ENCODE peak calls at places on chromosome 4, in five cellular contexts. O is PC-3, B is heart left ventricle, N is cardiac muscle cell, J is left lung. M is an unnamed sample.
A peak's percentile ranks its signal among the peaks of the same experiment; 100 is the strongest.

GRCh38 chr4:141132689-141133145 is 552 bp downstream of the RNF150 start:
- DNase-seq in O (no peak), B (peak; percentile 68), N (peak; percentile 26), J (no peak), M (no peak)

GRCh38 chr4:84499065-84499982 is at the start of gene NKX6-1:
- DNase-seq in O (peak; percentile 91), B (peak; percentile 53), N (peak; percentile 62), J (no peak), M (no peak)

GRCh38 chr4:142282870-142283431 is 563.1 kb downstream of the INPP4B start:
- DNase-seq in O (peak; percentile 53), B (no peak), N (peak; percentile 44), J (no peak), M (no peak)

GRCh38 chr4:8860096-8860891 is 11.3 kb downstream of the HMX1 start:
- DNase-seq in O (no peak), B (no peak), N (no peak), J (no peak), M (no peak)

GRCh38 chr4:182837831-182838230 is 79.4 kb downstream of the DCTD start:
- DNase-seq in O (no peak), B (no peak), N (no peak), J (no peak), M (no peak)

GRCh38 chr4:55272576-55272975 is 73.5 kb upstream of the SRD5A3 start:
- DNase-seq in O (no peak), B (no peak), N (no peak), J (no peak), M (no peak)

GRCh38 chr4:37981425-37981824 is 21.2 kb downstream of the PTTG2 start:
- DNase-seq in O (no peak), B (no peak), N (no peak), J (no peak), M (no peak)

GRCh38 chr4:2060578-2061207 is 1.6 kb downstream of the NAT8L start:
- DNase-seq in O (no peak), B (no peak), N (no peak), J (no peak), M (no peak)

GRCh38 chr4:186829740-186830449 is 106.2 kb upstream of the FAT1 start:
- DNase-seq in O (peak; percentile 35), B (no peak), N (peak; percentile 92), J (no peak), M (no peak)

GRCh38 chr4:56234098-56234497 is 153.2 kb downstream of the AASDH start:
- DNase-seq in O (no peak), B (no peak), N (no peak), J (no peak), M (no peak)

GRCh38 chr4:8171941-8172924 is 13.6 kb upstream of the ABLIM2 start:
- DNase-seq in O (no peak), B (no peak), N (no peak), J (no peak), M (peak; percentile 30)

GRCh38 chr4:47315346-47315745 is 148.2 kb downstream of the COMMD8 start:
- DNase-seq in O (peak; percentile 59), B (no peak), N (peak; percentile 50), J (no peak), M (no peak)

GRCh38 chr4:76969941-76970529 is 20.5 kb downstream of the SEPTIN11 start:
- DNase-seq in O (peak; percentile 27), B (no peak), N (no peak), J (no peak), M (no peak)

GRCh38 chr4:98694076-98694475 is 35.7 kb upstream of the TSPAN5 start:
- DNase-seq in O (no peak), B (no peak), N (no peak), J (no peak), M (no peak)

GRCh38 chr4:139986621-139987510 is 167.1 kb downstream of the MAML3 start:
- DNase-seq in O (no peak), B (no peak), N (peak; percentile 51), J (no peak), M (no peak)

GRCh38 chr4:78784255-78784654 is 8.1 kb downstream of the BMP2K start:
- DNase-seq in O (no peak), B (no peak), N (peak; percentile 56), J (no peak), M (peak; percentile 65)

GRCh38 chr4:184534511-184535391 is 60.4 kb upstream of the IRF2 start:
- DNase-seq in O (no peak), B (no peak), N (peak; percentile 85), J (no peak), M (no peak)

GRCh38 chr4:186015212-186015817 is 53.6 kb upstream of the TLR3 start:
- DNase-seq in O (peak; percentile 7), B (peak; percentile 39), N (no peak), J (no peak), M (no peak)

GRCh38 chr4:1171306-1172227 is 816 bp downstream of the SPON2 start:
- DNase-seq in O (no peak), B (no peak), N (peak; percentile 45), J (no peak), M (no peak)

GRCh38 chr4:187444061-187444460 is 551.5 kb upstream of the ZFP42 start:
- DNase-seq in O (no peak), B (no peak), N (no peak), J (no peak), M (no peak)

GRCh38 chr4:19164334-19164733 is 1087.4 kb upstream of the SLIT2 start:
- DNase-seq in O (no peak), B (no peak), N (no peak), J (no peak), M (no peak)

GRCh38 chr4:3461515-3462291 is 1.4 kb upstream of the DOK7 start:
- DNase-seq in O (peak; percentile 83), B (peak; percentile 81), N (peak; percentile 25), J (peak; percentile 77), M (no peak)

GRCh38 chr4:177127658-177128057 is 182.0 kb upstream of the NEIL3 start:
- DNase-seq in O (peak; percentile 38), B (no peak), N (no peak), J (no peak), M (no peak)

GRCh38 chr4:149574973-149575372 is 240.7 kb downstream of the IQCM start:
- DNase-seq in O (no peak), B (no peak), N (no peak), J (no peak), M (no peak)

GRCh38 chr4:70768301-70768948 is 46.7 kb downstream of the RUFY3 start:
- DNase-seq in O (no peak), B (no peak), N (no peak), J (no peak), M (no peak)

GRCh38 chr4:38030023-38030422 is 69.8 kb downstream of the PTTG2 start:
- DNase-seq in O (no peak), B (no peak), N (no peak), J (no peak), M (no peak)

GRCh38 chr4:107379054-107379869 is 340.8 kb downstream of the PAPSS1 start:
- DNase-seq in O (peak; percentile 4), B (no peak), N (peak; percentile 35), J (no peak), M (no peak)

GRCh38 chr4:3679851-3680311 is 86.3 kb upstream of the ADRA2C start:
- DNase-seq in O (no peak), B (no peak), N (no peak), J (no peak), M (no peak)

GRCh38 chr4:169254546-169254983 is 16.2 kb downstream of the SH3RF1 start:
- DNase-seq in O (peak; percentile 79), B (peak; percentile 43), N (peak; percentile 89), J (peak; percentile 36), M (peak; percentile 53)

GRCh38 chr4:165403667-165404066 is 24.9 kb downstream of the CPE start:
- DNase-seq in O (no peak), B (no peak), N (no peak), J (no peak), M (no peak)

GRCh38 chr4:64718091-64718490 is 308.8 kb upstream of the TECRL start:
- DNase-seq in O (peak; percentile 76), B (no peak), N (peak; percentile 2), J (no peak), M (no peak)

GRCh38 chr4:114807759-114808404 is 209.3 kb downstream of the UGT8 start:
- DNase-seq in O (peak; percentile 61), B (no peak), N (peak; percentile 19), J (no peak), M (no peak)

GRCh38 chr4:1136028-1136427 is 22.7 kb upstream of the RNF212 start:
- DNase-seq in O (no peak), B (no peak), N (peak; percentile 21), J (no peak), M (no peak)

GRCh38 chr4:42555828-42556227 is 101.1 kb downstream of the ATP8A1 start:
- DNase-seq in O (peak; percentile 78), B (no peak), N (peak; percentile 35), J (no peak), M (no peak)

GRCh38 chr4:24574256-24574655 is 10.1 kb downstream of the DHX15 start:
- DNase-seq in O (no peak), B (no peak), N (no peak), J (no peak), M (no peak)

GRCh38 chr4:163638909-163639308 is 144.4 kb downstream of the TMA16 start:
- DNase-seq in O (peak; percentile 48), B (no peak), N (no peak), J (no peak), M (no peak)

DNA sequence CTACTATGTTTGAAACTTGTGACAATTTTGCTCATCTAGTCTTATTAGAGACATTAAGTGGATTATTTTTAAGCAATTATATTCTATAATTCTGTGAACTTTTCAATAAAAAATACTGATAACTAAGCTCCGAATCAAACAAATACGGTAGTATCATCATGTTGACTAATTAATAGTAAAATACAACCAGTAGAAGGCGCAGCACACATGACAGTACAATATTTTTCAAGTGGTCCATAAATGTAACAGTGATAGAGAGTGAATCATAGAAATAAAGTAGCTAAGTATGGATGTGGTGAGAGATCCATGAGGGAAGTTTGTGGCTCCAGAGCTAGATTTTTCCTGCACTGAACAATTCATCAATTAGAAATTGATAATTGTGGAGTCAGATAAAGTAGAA is 666.2 kb downstream of the KCTD8 start:
- DNase-seq in O (peak; percentile 54), B (no peak), N (no peak), J (no peak), M (no peak)
- TF ChIP-seq CTCF in O (peak; percentile 69), B (no peak), N (no peak), J (no peak), M (no peak)

GRCh38 chr4:89746377-89746776 is 90.6 kb downstream of the SNCA start:
- DNase-seq in O (no peak), B (no peak), N (no peak), J (no peak), M (no peak)
- H3K27ac ChIP-seq in O (no peak overlapping the region), B (no peak overlapping the region), N (peak overlapping the region; percentile 15), J (no peak overlapping the region), M (no peak overlapping the region)

GRCh38 chr4:144645102-144645469 is 870 bp upstream of the HHIP start:
- DNase-seq in O (no peak), B (no peak), N (no peak), J (peak; percentile 36), M (no peak)
- H3K27me3 ChIP-seq in O (peaks cover 35% of the 10 kb centered on the region), B (peaks cover 26% of the 10 kb centered on the region), N (peaks cover 73% of the 10 kb centered on the region), J (peaks cover 36% of the 10 kb centered on the region), M (no peaks in the 10 kb centered on the region)

GRCh38 chr4:30790123-30790522 is 70.0 kb downstream of the PCDH7 start:
- DNase-seq in O (no peak), B (no peak), N (no peak), J (no peak), M (no peak)

GRCh38 chr4:30790998-30791397 is 70.8 kb downstream of the PCDH7 start:
- DNase-seq in O (no peak), B (no peak), N (no peak), J (no peak), M (no peak)

GRCh38 chr4:30789219-30789671 is 69.1 kb downstream of the PCDH7 start:
- DNase-seq in O (peak; percentile 35), B (no peak), N (no peak), J (no peak), M (no peak)

GRCh38 chr4:30792616-30793015 is 72.4 kb downstream of the PCDH7 start:
- DNase-seq in O (no peak), B (no peak), N (no peak), J (no peak), M (no peak)
- TF ChIP-seq CTCF in O (no peak), B (no peak), N (no peak), J (no peak), M (no peak)

M was measured in AG04450.